ENCODE peak calls at places on chromosomes 11 and 22, in four cellular contexts. A is pancreas, C is RKO, F is cardiac fibroblast. L is an unnamed sample.

GRCh38 chr22:25758316-25758715 is 16.3 kb downstream of the MYO18B start:
- DNase-seq in A (no peak), C (no peak), F (peak; percentile 36), L (no peak)

GRCh38 chr11:1520209-1520986 is 33.8 kb upstream of the MOB2 start:
- DNase-seq in A (no peak), C (no peak), F (no peak), L (no peak)

GRCh38 chr11:15726221-15726746 is 611.6 kb downstream of the INSC start:
- DNase-seq in A (no peak), C (no peak), F (no peak), L (no peak)

GRCh38 chr22:39368402-39368801 is 18.6 kb downstream of the SYNGR1 start:
- DNase-seq in A (no peak), C (no peak), F (no peak), L (peak; percentile 57)

GRCh38 chr11:6022954-6023353 is 7.6 kb downstream of the OR56A1 start:
- DNase-seq in A (peak; percentile 36), C (peak; percentile 63), F (peak; percentile 73), L (peak; percentile 54)

GRCh38 chr22:23302171-23303002 is 122.1 kb downstream of the BCR start:
- DNase-seq in A (no peak), C (no peak), F (peak; percentile 12), L (no peak)

GRCh38 chr11:69941546-69942332 is 122.5 kb upstream of the FGF3 start:
- DNase-seq in A (no peak), C (no peak), F (no peak), L (no peak)

GRCh38 chr11:114705280-114706024 is 27.1 kb downstream of the NXPE2 start:
- DNase-seq in A (no peak), C (no peak), F (no peak), L (no peak)

GRCh38 chr11:34274712-34275398 is 83.0 kb downstream of the ABTB2 start:
- DNase-seq in A (peak; percentile 82), C (no peak), F (peak; percentile 98), L (no peak)

GRCh38 chr11:33959855-33960400 is 68.1 kb upstream of the LMO2 start:
- DNase-seq in A (no peak), C (no peak), F (peak; percentile 25), L (peak; percentile 73)

GRCh38 chr11:62851807-62852522 is 12.6 kb upstream of the WDR74 start:
- DNase-seq in A (no peak), C (no peak), F (no peak), L (no peak)

GRCh38 chr22:49549256-49549655 is 278.4 kb downstream of the BRD1 start:
- DNase-seq in A (no peak), C (no peak), F (no peak), L (no peak)

GRCh38 chr11:124739479-124740276 is at the start of gene NRGN:
- DNase-seq in A (peak; percentile 92), C (peak; percentile 90), F (peak; percentile 89), L (peak; percentile 91)

GRCh38 chr22:49825436-49825835 is 2.2 kb downstream of the BRD1 start:
- DNase-seq in A (no peak), C (peak; percentile 62), F (peak; percentile 21), L (no peak)

GRCh38 chr11:102794382-102794781 is 3.6 kb downstream of the MMP1 start:
- DNase-seq in A (no peak), C (peak; percentile 70), F (no peak), L (peak; percentile 28)

GRCh38 chr11:68398870-68399865 is 61.4 kb upstream of the PPP6R3 start:
- DNase-seq in A (no peak), C (no peak), F (peak; percentile 75), L (no peak)

GRCh38 chr11:84019576-84020194 is 733.5 kb upstream of the CCDC90B start:
- DNase-seq in A (no peak), C (peak; percentile 60), F (peak; percentile 20), L (no peak)

GRCh38 chr11:116232364-116232801 is 540.4 kb downstream of the BUD13 start:
- DNase-seq in A (no peak), C (no peak), F (no peak), L (no peak)

GRCh38 chr11:61333638-61334433 is 808 bp downstream of the TKFC start:
- DNase-seq in A (no peak), C (peak; percentile 43), F (no peak), L (no peak)

GRCh38 chr11:119448380-119448779 is 25.4 kb upstream of the THY1 start:
- DNase-seq in A (no peak), C (no peak), F (no peak), L (no peak)

GRCh38 chr11:72984448-72985077 is 157.6 kb downstream of the FCHSD2 start:
- DNase-seq in A (no peak), C (no peak), F (no peak), L (no peak)